ENCODE peak calls at places on chromosomes 3 and 15, in five cellular contexts. B is stimulated activated CD4-positive, alpha-beta T cell treated with anti-CD3 and anti-CD28 coated beads, TNF-alpha, amount 100 ng/mL, for 1 hour; G is GDM1; P is kidney tubule cell; S is activated CD4-positive, alpha-beta memory T cell treated with anti-CD3 and anti-CD28 coated beads for 36 hours. I is an unnamed sample.

GRCh38 chr15:67433495-67434099 is 87.3 kb upstream of the C15orf61 start:
- DNase-seq in B (no peak), G (peak; percentile 10), P (peak; percentile 55), S (peak; percentile 50), I (peak; percentile 74)

GRCh38 chr15:101092186-101092866 is 159.5 kb downstream of the CHSY1 start:
- DNase-seq in B (no peak), G (no peak), P (no peak), S (no peak), I (no peak)

GRCh38 chr3:118818386-118818785 is 216.3 kb downstream of the IGSF11 start:
- DNase-seq in B (no peak), G (no peak), P (peak; percentile 30), S (no peak), I (no peak)

GRCh38 chr3:46935168-46935858 is 41.2 kb downstream of the CCDC12 start:
- DNase-seq in B (no peak), G (no peak), P (peak; percentile 96), S (no peak), I (no peak)

GRCh38 chr3:184741259-184741556 is 29.3 kb upstream of the MAGEF1 start:
- DNase-seq in B (no peak), G (no peak), P (no peak), S (no peak), I (no peak)

GRCh38 chr3:185257334-185257733 is 3.5 kb upstream of the EHHADH start:
- DNase-seq in B (no peak), G (no peak), P (no peak), S (no peak), I (peak; percentile 21)

GRCh38 chr3:154195620-154196366 is 74.6 kb downstream of the ARHGEF26 start:
- DNase-seq in B (no peak), G (no peak), P (no peak), S (no peak), I (no peak)

GRCh38 chr3:10911350-10912002 is 81.1 kb upstream of the SLC6A1 start:
- DNase-seq in B (no peak), G (no peak), P (no peak), S (no peak), I (no peak)

GRCh38 chr3:30952786-30953185 is 58.3 kb upstream of the GADL1 start:
- DNase-seq in B (no peak), G (no peak), P (no peak), S (no peak), I (no peak)

GRCh38 chr15:70017796-70018195 is 79.9 kb downstream of the TLE3 start:
- DNase-seq in B (no peak), G (no peak), P (peak; percentile 73), S (no peak), I (no peak)

GRCh38 chr15:77542491-77543001 is 90.2 kb downstream of the LINGO1 start:
- DNase-seq in B (no peak), G (no peak), P (peak; percentile 85), S (no peak), I (no peak)

GRCh38 chr3:152176241-152176640 is 92.5 kb upstream of the MBNL1 start:
- DNase-seq in B (no peak), G (no peak), P (no peak), S (no peak), I (no peak)

GRCh38 chr3:16890605-16891333 is 6.0 kb downstream of the PLCL2 start:
- DNase-seq in B (no peak), G (no peak), P (no peak), S (no peak), I (no peak)

GRCh38 chr15:84949845-84950569 is 31.6 kb upstream of the PDE8A start:
- DNase-seq in B (no peak), G (no peak), P (no peak), S (no peak), I (no peak)